ENCODE peak calls at places on chromosomes 5 and 9, in eight cellular contexts. One of them, this sample, is unnamed.

GRCh38 chr9:110007477-110008270 is 200.3 kb downstream of the C9orf152 start:
- DNase-seq in body of pancreas: no peak
- DNase-seq in breast epithelium: no peak
- DNase-seq in kidney epithelial cell: no peak
- DNase-seq in prostate gland: no peak
- DNase-seq in thoracic aorta: no peak
- DNase-seq in cardiac muscle cell: no peak
- DNase-seq in HFFc6: no peak
- DNase-seq in this sample: no peak

GRCh38 chr5:74325866-74326265 is 314.7 kb downstream of the ENC1 start:
- DNase-seq in cardiac muscle cell: no peak
- DNase-seq in kidney epithelial cell: peak; percentile 61
- DNase-seq in breast epithelium: no peak
- DNase-seq in prostate gland: no peak
- DNase-seq in HFFc6: peak; percentile 28
- DNase-seq in body of pancreas: no peak
- DNase-seq in thoracic aorta: no peak
- DNase-seq in this sample: no peak

GRCh38 chr9:121269888-121270254 is 1.9 kb downstream of the GSN start:
- DNase-seq in prostate gland: no peak
- DNase-seq in cardiac muscle cell: no peak
- DNase-seq in thoracic aorta: no peak
- DNase-seq in breast epithelium: no peak
- DNase-seq in body of pancreas: no peak
- DNase-seq in kidney epithelial cell: no peak
- DNase-seq in HFFc6: peak; percentile 10
- DNase-seq in this sample: no peak

GRCh38 chr5:73692166-73692640 is 66.2 kb downstream of the ARHGEF28 start:
- DNase-seq in prostate gland: no peak
- DNase-seq in body of pancreas: no peak
- DNase-seq in cardiac muscle cell: peak; percentile 42
- DNase-seq in kidney epithelial cell: no peak
- DNase-seq in breast epithelium: no peak
- DNase-seq in thoracic aorta: no peak
- DNase-seq in HFFc6: peak; percentile 73
- DNase-seq in this sample: no peak

GRCh38 chr5:58849995-58850667 is 267.3 kb downstream of the RAB3C start:
- DNase-seq in HFFc6: peak; percentile 30
- DNase-seq in kidney epithelial cell: peak; percentile 12
- DNase-seq in body of pancreas: peak; percentile 68
- DNase-seq in prostate gland: peak; percentile 16
- DNase-seq in cardiac muscle cell: peak; percentile 66
- DNase-seq in thoracic aorta: no peak
- DNase-seq in breast epithelium: no peak
- DNase-seq in this sample: peak; percentile 20

GRCh38 chr9:98811051-98811650 is 3.7 kb downstream of the GALNT12 start:
- DNase-seq in HFFc6: peak; percentile 82
- DNase-seq in cardiac muscle cell: peak; percentile 78
- DNase-seq in thoracic aorta: no peak
- DNase-seq in body of pancreas: no peak
- DNase-seq in kidney epithelial cell: no peak
- DNase-seq in breast epithelium: no peak
- DNase-seq in prostate gland: no peak
- DNase-seq in this sample: no peak

GRCh38 chr5:148984333-148984732 is 78.5 kb downstream of the SH3TC2 start:
- DNase-seq in HFFc6: peak; percentile 44
- DNase-seq in prostate gland: no peak
- DNase-seq in thoracic aorta: no peak
- DNase-seq in body of pancreas: no peak
- DNase-seq in kidney epithelial cell: peak; percentile 85
- DNase-seq in breast epithelium: no peak
- DNase-seq in cardiac muscle cell: no peak
- DNase-seq in this sample: no peak

GRCh38 chr9:37034938-37035471 is 937 bp upstream of the PAX5 start:
- DNase-seq in HFFc6: no peak
- DNase-seq in prostate gland: no peak
- DNase-seq in body of pancreas: no peak
- DNase-seq in cardiac muscle cell: no peak
- DNase-seq in kidney epithelial cell: no peak
- DNase-seq in thoracic aorta: no peak
- DNase-seq in breast epithelium: no peak
- DNase-seq in this sample: no peak

GRCh38 chr9:70085241-70085640 is 41.6 kb downstream of the MAMDC2 start:
- DNase-seq in kidney epithelial cell: no peak
- DNase-seq in HFFc6: no peak
- DNase-seq in prostate gland: no peak
- DNase-seq in cardiac muscle cell: peak; percentile 65
- DNase-seq in thoracic aorta: no peak
- DNase-seq in breast epithelium: no peak
- DNase-seq in body of pancreas: no peak
- DNase-seq in this sample: no peak

GRCh38 chr5:143737073-143737472 is 74.9 kb upstream of the HMHB1 start:
- DNase-seq in HFFc6: no peak
- DNase-seq in breast epithelium: no peak
- DNase-seq in thoracic aorta: no peak
- DNase-seq in cardiac muscle cell: no peak
- DNase-seq in prostate gland: no peak
- DNase-seq in body of pancreas: no peak
- DNase-seq in kidney epithelial cell: no peak
- DNase-seq in this sample: no peak

GRCh38 chr9:137199411-137200121 is 975 bp downstream of the TPRN start:
- DNase-seq in kidney epithelial cell: no peak
- DNase-seq in body of pancreas: no peak
- DNase-seq in HFFc6: no peak
- DNase-seq in prostate gland: no peak
- DNase-seq in cardiac muscle cell: peak; percentile 47
- DNase-seq in thoracic aorta: no peak
- DNase-seq in breast epithelium: no peak
- DNase-seq in this sample: no peak

GRCh38 chr9:12014488-12014887 is 678.7 kb upstream of the TYRP1 start:
- DNase-seq in kidney epithelial cell: no peak
- DNase-seq in prostate gland: no peak
- DNase-seq in cardiac muscle cell: no peak
- DNase-seq in HFFc6: no peak
- DNase-seq in thoracic aorta: no peak
- DNase-seq in breast epithelium: no peak
- DNase-seq in body of pancreas: no peak
- DNase-seq in this sample: no peak

GRCh38 chr5:178786859-178787499 is 56.5 kb upstream of the ZNF354A start:
- DNase-seq in prostate gland: peak; percentile 38
- DNase-seq in body of pancreas: no peak
- DNase-seq in cardiac muscle cell: peak; percentile 30
- DNase-seq in HFFc6: peak; percentile 79
- DNase-seq in kidney epithelial cell: peak; percentile 83
- DNase-seq in thoracic aorta: no peak
- DNase-seq in breast epithelium: no peak
- DNase-seq in this sample: no peak

GRCh38 chr5:62785588-62785987 is 207.0 kb downstream of the LRRC70 start:
- DNase-seq in body of pancreas: no peak
- DNase-seq in breast epithelium: no peak
- DNase-seq in thoracic aorta: no peak
- DNase-seq in cardiac muscle cell: no peak
- DNase-seq in prostate gland: no peak
- DNase-seq in kidney epithelial cell: no peak
- DNase-seq in HFFc6: no peak
- DNase-seq in this sample: no peak

GRCh38 chr5:43309122-43309521 is 4.1 kb downstream of the HMGCS1 start:
- DNase-seq in thoracic aorta: no peak
- DNase-seq in body of pancreas: no peak
- DNase-seq in breast epithelium: no peak
- DNase-seq in prostate gland: no peak
- DNase-seq in cardiac muscle cell: no peak
- DNase-seq in kidney epithelial cell: no peak
- DNase-seq in HFFc6: no peak
- DNase-seq in this sample: no peak

GRCh38 chr9:110240198-110240597 is 16.1 kb downstream of the TXN start:
- DNase-seq in HFFc6: no peak
- DNase-seq in prostate gland: no peak
- DNase-seq in thoracic aorta: no peak
- DNase-seq in breast epithelium: no peak
- DNase-seq in body of pancreas: no peak
- DNase-seq in kidney epithelial cell: no peak
- DNase-seq in cardiac muscle cell: no peak
- DNase-seq in this sample: no peak

GRCh38 chr9:118578467-118578866 is 790.8 kb downstream of the BRINP1 start:
- DNase-seq in HFFc6: peak; percentile 73
- DNase-seq in thoracic aorta: no peak
- DNase-seq in kidney epithelial cell: peak; percentile 23
- DNase-seq in body of pancreas: no peak
- DNase-seq in cardiac muscle cell: peak; percentile 10
- DNase-seq in breast epithelium: no peak
- DNase-seq in prostate gland: no peak
- DNase-seq in this sample: no peak

DNA sequence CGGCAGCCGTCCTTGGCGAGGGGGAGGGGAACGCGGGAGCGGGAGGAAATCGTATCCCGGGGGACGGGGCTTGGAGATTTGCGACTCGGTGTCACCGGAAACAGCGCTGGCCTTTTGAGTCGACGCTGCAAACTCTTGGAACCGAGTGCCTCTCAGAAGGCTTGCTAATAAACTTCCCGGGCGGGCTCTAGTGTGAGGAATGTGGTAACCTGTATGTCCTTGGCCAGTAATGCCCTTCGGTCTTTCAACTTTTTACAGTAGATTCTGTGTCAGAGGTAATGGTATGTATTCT is 82.7 kb downstream of the PTPDC1 start:
- DNase-seq in prostate gland: no peak
- DNase-seq in kidney epithelial cell: no peak
- DNase-seq in cardiac muscle cell: no peak
- DNase-seq in body of pancreas: no peak
- DNase-seq in HFFc6: peak; percentile 72
- DNase-seq in thoracic aorta: no peak
- DNase-seq in breast epithelium: no peak
- DNase-seq in this sample: no peak
- TF ChIP-seq CTCF in prostate gland: peak; percentile 10
- TF ChIP-seq CTCF in kidney epithelial cell: no peak
- TF ChIP-seq CTCF in cardiac muscle cell: peak; percentile 11
- TF ChIP-seq CTCF in body of pancreas: no peak
- TF ChIP-seq CTCF in HFFc6: peak; percentile 16
- TF ChIP-seq CTCF in thoracic aorta: no peak
- TF ChIP-seq CTCF in breast epithelium: no peak
- TF ChIP-seq CTCF in this sample: no peak

GRCh38 chr9:134263575-134263974 is 62.7 kb upstream of the RXRA start:
- DNase-seq in thoracic aorta: no peak
- DNase-seq in HFFc6: no peak
- DNase-seq in breast epithelium: no peak
- DNase-seq in kidney epithelial cell: no peak
- DNase-seq in prostate gland: no peak
- DNase-seq in body of pancreas: no peak
- DNase-seq in cardiac muscle cell: peak; percentile 15
- DNase-seq in this sample: no peak

GRCh38 chr9:134264169-134264568 is 62.1 kb upstream of the RXRA start:
- DNase-seq in cardiac muscle cell: no peak
- DNase-seq in thoracic aorta: no peak
- DNase-seq in breast epithelium: no peak
- DNase-seq in HFFc6: no peak
- DNase-seq in body of pancreas: no peak
- DNase-seq in prostate gland: no peak
- DNase-seq in kidney epithelial cell: no peak
- DNase-seq in this sample: no peak

GRCh38 chr9:134267305-134268265 is 58.7 kb upstream of the RXRA start:
- DNase-seq in HFFc6: no peak
- DNase-seq in breast epithelium: no peak
- DNase-seq in cardiac muscle cell: no peak
- DNase-seq in thoracic aorta: no peak
- DNase-seq in kidney epithelial cell: no peak
- DNase-seq in body of pancreas: no peak
- DNase-seq in prostate gland: no peak
- DNase-seq in this sample: no peak

GRCh38 chr9:134266418-134266817 is 59.8 kb upstream of the RXRA start:
- DNase-seq in kidney epithelial cell: no peak
- DNase-seq in body of pancreas: no peak
- DNase-seq in prostate gland: no peak
- DNase-seq in HFFc6: no peak
- DNase-seq in thoracic aorta: no peak
- DNase-seq in breast epithelium: no peak
- DNase-seq in cardiac muscle cell: no peak
- DNase-seq in this sample: no peak

DNA sequence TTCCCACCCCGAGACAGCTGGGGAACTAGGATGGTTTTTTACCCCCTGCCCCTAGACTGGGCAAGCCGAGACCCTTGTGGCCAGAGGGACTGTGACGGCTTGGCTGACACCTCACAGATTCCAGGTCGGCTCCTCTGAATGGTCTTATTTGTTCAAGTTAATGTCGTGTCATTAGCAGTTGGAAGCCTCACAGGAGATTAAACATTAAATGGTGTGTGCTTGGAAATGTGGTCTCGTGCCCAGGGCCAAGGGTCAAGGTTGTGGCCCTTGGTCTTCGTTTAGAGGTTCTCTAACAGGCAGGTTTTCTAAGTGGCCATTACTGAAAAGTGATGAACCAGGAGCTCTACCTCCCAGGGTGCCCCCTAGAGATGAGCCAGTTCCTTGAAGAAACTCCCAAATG is 61.2 kb upstream of the RXRA start:
- DNase-seq in HFFc6: no peak
- DNase-seq in cardiac muscle cell: no peak
- DNase-seq in kidney epithelial cell: no peak
- DNase-seq in prostate gland: no peak
- DNase-seq in thoracic aorta: no peak
- DNase-seq in breast epithelium: no peak
- DNase-seq in body of pancreas: no peak
- DNase-seq in this sample: no peak
- TF ChIP-seq CTCF in HFFc6: no peak
- TF ChIP-seq CTCF in cardiac muscle cell: no peak
- TF ChIP-seq CTCF in kidney epithelial cell: no peak
- TF ChIP-seq CTCF in prostate gland: no peak
- TF ChIP-seq CTCF in thoracic aorta: no peak
- TF ChIP-seq CTCF in breast epithelium: no peak
- TF ChIP-seq CTCF in body of pancreas: no peak
- TF ChIP-seq CTCF in this sample: no peak

GRCh38 chr5:37043693-37044092 is 167.1 kb downstream of the NIPBL start:
- DNase-seq in body of pancreas: no peak
- DNase-seq in kidney epithelial cell: no peak
- DNase-seq in cardiac muscle cell: peak; percentile 17
- DNase-seq in HFFc6: no peak
- DNase-seq in thoracic aorta: no peak
- DNase-seq in breast epithelium: no peak
- DNase-seq in prostate gland: no peak
- DNase-seq in this sample: no peak
- TF ChIP-seq CTCF in body of pancreas: no peak
- TF ChIP-seq CTCF in kidney epithelial cell: no peak
- TF ChIP-seq CTCF in cardiac muscle cell: peak; percentile 23
- TF ChIP-seq CTCF in HFFc6: peak; percentile 22
- TF ChIP-seq CTCF in thoracic aorta: no peak
- TF ChIP-seq CTCF in breast epithelium: no peak
- TF ChIP-seq CTCF in prostate gland: no peak
- TF ChIP-seq CTCF in this sample: no peak

DNA sequence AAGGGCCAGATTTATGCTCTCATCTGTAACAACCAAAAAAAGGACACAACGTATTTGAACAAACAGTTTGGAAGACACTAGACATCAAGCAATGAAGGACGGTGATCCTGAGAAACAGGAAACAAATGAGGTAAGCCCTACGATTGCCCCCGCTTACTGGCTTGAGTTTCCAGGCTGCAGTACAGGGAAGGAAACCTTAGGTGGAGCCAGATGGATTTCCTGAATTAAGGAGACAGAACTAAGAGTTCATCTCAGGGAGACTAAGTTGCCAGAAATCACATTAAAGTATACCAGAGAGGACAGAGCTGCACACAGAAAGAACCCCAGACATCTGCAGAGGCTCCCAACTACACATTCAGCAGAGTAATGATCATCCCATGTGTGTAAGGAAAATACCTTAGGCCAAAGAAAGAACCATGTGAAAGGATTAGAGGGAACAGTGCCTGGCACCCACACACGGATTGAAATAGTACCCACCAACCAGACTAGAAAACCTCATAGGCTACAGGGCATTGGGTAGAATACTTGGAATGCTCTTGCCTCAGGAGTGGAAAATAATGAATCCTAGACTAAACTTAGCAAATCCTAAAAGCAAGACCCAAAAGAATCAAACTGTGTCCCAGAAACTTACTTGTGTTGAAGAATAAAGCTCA is 99.3 kb upstream of the NIPBL start:
- DNase-seq in kidney epithelial cell: no peak
- DNase-seq in HFFc6: no peak
- DNase-seq in prostate gland: no peak
- DNase-seq in cardiac muscle cell: peak; percentile 52
- DNase-seq in breast epithelium: no peak
- DNase-seq in body of pancreas: peak; percentile 37
- DNase-seq in thoracic aorta: no peak
- DNase-seq in this sample: no peak
- TF ChIP-seq CTCF in kidney epithelial cell: peak; percentile 38
- TF ChIP-seq CTCF in HFFc6: peak; percentile 50
- TF ChIP-seq CTCF in prostate gland: peak; percentile 27
- TF ChIP-seq CTCF in cardiac muscle cell: peak; percentile 59
- TF ChIP-seq CTCF in breast epithelium: no peak
- TF ChIP-seq CTCF in body of pancreas: peak; percentile 11
- TF ChIP-seq CTCF in thoracic aorta: no peak
- TF ChIP-seq CTCF in this sample: peak; percentile 37

This sample was measured in D721Med.